ENCODE peak calls at places on chromosomes 4 and X, in seven cellular contexts. H is caudate nucleus; I is Ammon's horn; Q is stimulated activated CD4-positive, alpha-beta T cell treated with anti-CD3 and anti-CD28 coated beads, Interleukin-4, amount 100 ng/mL, for 48 hours; C is T-cell; Y is RCC 7860; R is anterior cingulate cortex. V is an unnamed sample.

GRCh38 chr4:101833455-101833854 is 42.9 kb downstream of the BANK1 start:
- DNase-seq in H (no peak), Y (no peak), Q (no peak), R (no peak), C (no peak), I (no peak), V (no peak)

GRCh38 chr4:28369504-28369903 is 1508.9 kb downstream of the STIM2 start:
- DNase-seq in Y (peak), H (no peak), C (no peak), R (no peak), I (no peak), Q (no peak), V (no peak)

GRCh38 chr4:77695769-77696168 is 90.1 kb downstream of the CXCL13 start:
- DNase-seq in I (no peak), H (no peak), R (no peak), Y (peak), C (no peak), Q (no peak), V (no peak)

GRCh38 chr4:7073526-7074390 is 5.9 kb upstream of the GRPEL1 start:
- DNase-seq in Y (peak), H (no peak), C (no peak), I (peak), R (no peak), Q (no peak), V (no peak)

GRCh38 chrX:136541294-136541693 is 9.3 kb downstream of the VGLL1 start:
- DNase-seq in Q (no peak), I (no peak), R (no peak), Y (no peak), H (no peak), C (no peak), V (no peak)

GRCh38 chr4:24262616-24263015 is 321.7 kb downstream of the DHX15 start:
- DNase-seq in R (no peak), Q (no peak), C (no peak), Y (no peak), H (no peak), I (no peak), V (no peak)

GRCh38 chr4:33649015-33649414 is 2595.3 kb downstream of the ARAP2 start:
- DNase-seq in C (no peak), H (no peak), I (no peak), Q (no peak), Y (no peak), R (no peak), V (no peak)

GRCh38 chrX:120282697-120283096 is 28.6 kb downstream of the TMEM255A start:
- DNase-seq in Q (no peak), Y (no peak), C (no peak), R (no peak), H (no peak), I (no peak), V (no peak)

GRCh38 chr4:127622923-127623754 is 9.6 kb upstream of the INTU start:
- DNase-seq in R (no peak), Y (no peak), Q (peak), C (no peak), I (peak), H (peak), V (no peak)

GRCh38 chr4:146212781-146213180 is 1.6 kb upstream of the REELD1 start:
- DNase-seq in I (no peak), R (no peak), H (no peak), C (no peak), Q (no peak), Y (no peak), V (no peak)

GRCh38 chr4:104494822-104495559 is at the start of gene CXXC4:
- DNase-seq in R (peak), Q (no peak), H (peak), I (peak), Y (no peak), C (no peak), V (peak)

GRCh38 chr4:94548571-94548970 is 96.8 kb downstream of the PDLIM5 start:
- DNase-seq in H (no peak), C (no peak), I (no peak), Q (no peak), Y (peak), R (no peak), V (no peak)

GRCh38 chrX:56785442-56785841 is 56.4 kb downstream of the NBDY start:
- DNase-seq in H (no peak), Y (no peak), C (no peak), R (no peak), Q (no peak), I (no peak), V (no peak)

GRCh38 chrX:53263597-53264094 is 17.7 kb downstream of the IQSEC2 start:
- DNase-seq in Q (no peak), H (no peak), R (no peak), C (no peak), I (no peak), Y (peak), V (no peak)

GRCh38 chr4:6222761-6223292 is 22.5 kb upstream of the JAKMIP1 start:
- DNase-seq in C (no peak), Y (no peak), H (no peak), R (no peak), I (peak), Q (no peak), V (no peak)

GRCh38 chr4:17721496-17722360 is 59.7 kb downstream of the FAM184B start:
- DNase-seq in H (no peak), R (no peak), Y (no peak), I (no peak), Q (no peak), C (no peak), V (no peak)

GRCh38 chr4:2135083-2135482 is 76.0 kb downstream of the NAT8L start:
- DNase-seq in I (no peak), H (no peak), Y (no peak), Q (no peak), C (no peak), R (no peak), V (no peak)

GRCh38 chr4:24624381-24624780 is 40.0 kb upstream of the DHX15 start:
- DNase-seq in I (no peak), H (no peak), Q (no peak), C (no peak), Y (no peak), R (no peak), V (no peak)

GRCh38 chr4:151669990-151670389 is 90.8 kb downstream of the GATB start:
- DNase-seq in H (no peak), R (no peak), Q (no peak), C (no peak), Y (no peak), I (no peak), V (no peak)

GRCh38 chr4:87973283-87974169 is 2.0 kb upstream of the SPP1 start:
- DNase-seq in R (no peak), I (peak), H (peak), C (no peak), Q (peak), Y (peak), V (no peak)

GRCh38 chrX:46408553-46409407 is 136.4 kb downstream of the ZNF674 start:
- DNase-seq in C (no peak), Q (peak), Y (peak), H (peak), R (no peak), I (peak), V (peak)

GRCh38 chrX:119190736-119191282 is 45.3 kb upstream of the PGRMC1 start:
- DNase-seq in C (no peak), H (no peak), R (no peak), Y (no peak), Q (no peak), I (no peak), V (peak)

GRCh38 chrX:117989512-117989911 is 127.1 kb downstream of the KLHL13 start:
- DNase-seq in R (no peak), H (no peak), I (no peak), C (no peak), Q (no peak), Y (peak), V (no peak)

GRCh38 chr4:8729408-8730149 is 137.0 kb downstream of the CPZ start:
- DNase-seq in R (no peak), I (no peak), H (no peak), Q (no peak), C (no peak), Y (no peak), V (peak)

GRCh38 chr4:184347251-184348239 is 126.8 kb downstream of the IRF2 start:
- DNase-seq in C (no peak), Y (no peak), Q (no peak), R (no peak), I (peak), H (no peak), V (peak)

GRCh38 chrX:31423575-31424284 is 351.9 kb upstream of the FTHL17 start:
- DNase-seq in Q (peak), H (no peak), Y (peak), R (no peak), I (peak), C (no peak), V (no peak)

GRCh38 chr4:7301846-7302630 is 109.7 kb downstream of the SORCS2 start:
- DNase-seq in Y (no peak), I (no peak), R (no peak), Q (no peak), H (no peak), C (no peak), V (no peak)

GRCh38 chr4:122577808-122578781 is 42.8 kb downstream of the IL21 start:
- DNase-seq in Q (peak), R (no peak), Y (peak), I (peak), C (peak), H (no peak), V (no peak)

GRCh38 chr4:127179451-127180087 is 453.2 kb upstream of the INTU start:
- DNase-seq in H (no peak), Y (no peak), C (no peak), R (no peak), I (no peak), Q (no peak), V (no peak)

GRCh38 chr4:106898621-106899230 is 137.4 kb downstream of the DKK2 start:
- DNase-seq in Q (peak), C (no peak), R (no peak), H (no peak), Y (peak), I (peak), V (no peak)

GRCh38 chr4:79626102-79626501 is 218.1 kb upstream of the GK2 start:
- DNase-seq in C (no peak), I (no peak), H (no peak), Q (no peak), R (no peak), Y (no peak), V (no peak)

GRCh38 chr4:140059159-140059558 is 94.8 kb downstream of the MAML3 start:
- DNase-seq in Y (no peak), C (no peak), I (no peak), H (no peak), Q (no peak), R (no peak), V (no peak)